ENCODE peak calls at places on chromosomes 4 and X, in nine cellular contexts. One of them, this sample, is unnamed.

GRCh38 chr4:37989398-37990260 is 29.4 kb downstream of the PTTG2 start:
- DNase-seq in cardiac muscle cell: no peak
- DNase-seq in stomach: no peak
- DNase-seq in tibial artery: no peak
- DNase-seq in fibroblast of mammary gland: no peak
- DNase-seq in foreskin fibroblast: no peak
- DNase-seq in brain microvascular endothelial cell: no peak
- DNase-seq in neural progenitor cell: no peak
- DNase-seq in IMR-90: no peak
- DNase-seq in this sample: no peak

GRCh38 chr4:77619408-77619807 is 13.8 kb downstream of the CXCL13 start:
- DNase-seq in stomach: peak
- DNase-seq in neural progenitor cell: no peak
- DNase-seq in IMR-90: no peak
- DNase-seq in foreskin fibroblast: no peak
- DNase-seq in cardiac muscle cell: peak
- DNase-seq in brain microvascular endothelial cell: no peak
- DNase-seq in fibroblast of mammary gland: no peak
- DNase-seq in tibial artery: no peak
- DNase-seq in this sample: no peak

GRCh38 chrX:133985164-133986007 is at the start of gene GPC3:
- DNase-seq in stomach: peak
- DNase-seq in fibroblast of mammary gland: peak
- DNase-seq in tibial artery: no peak
- DNase-seq in brain microvascular endothelial cell: no peak
- DNase-seq in IMR-90: peak
- DNase-seq in foreskin fibroblast: no peak
- DNase-seq in neural progenitor cell: peak
- DNase-seq in cardiac muscle cell: peak
- DNase-seq in this sample: no peak

GRCh38 chr4:1509366-1509765 is 103.1 kb upstream of the NKX1-1 start:
- DNase-seq in neural progenitor cell: no peak
- DNase-seq in tibial artery: no peak
- DNase-seq in fibroblast of mammary gland: no peak
- DNase-seq in brain microvascular endothelial cell: no peak
- DNase-seq in foreskin fibroblast: no peak
- DNase-seq in IMR-90: no peak
- DNase-seq in cardiac muscle cell: no peak
- DNase-seq in stomach: no peak
- DNase-seq in this sample: no peak

GRCh38 chr4:155930330-155930729 is 23.3 kb downstream of the CTSO start:
- DNase-seq in stomach: no peak
- DNase-seq in IMR-90: no peak
- DNase-seq in brain microvascular endothelial cell: no peak
- DNase-seq in fibroblast of mammary gland: no peak
- DNase-seq in foreskin fibroblast: no peak
- DNase-seq in cardiac muscle cell: no peak
- DNase-seq in neural progenitor cell: no peak
- DNase-seq in tibial artery: no peak
- DNase-seq in this sample: no peak

GRCh38 chr4:141538001-141538400 is 98.4 kb upstream of the IL15 start:
- DNase-seq in foreskin fibroblast: no peak
- DNase-seq in stomach: no peak
- DNase-seq in neural progenitor cell: no peak
- DNase-seq in brain microvascular endothelial cell: no peak
- DNase-seq in fibroblast of mammary gland: no peak
- DNase-seq in IMR-90: no peak
- DNase-seq in tibial artery: no peak
- DNase-seq in cardiac muscle cell: no peak
- DNase-seq in this sample: no peak

GRCh38 chr4:142414336-142414945 is 431.7 kb downstream of the INPP4B start:
- DNase-seq in neural progenitor cell: no peak
- DNase-seq in brain microvascular endothelial cell: no peak
- DNase-seq in stomach: no peak
- DNase-seq in IMR-90: no peak
- DNase-seq in fibroblast of mammary gland: no peak
- DNase-seq in tibial artery: no peak
- DNase-seq in foreskin fibroblast: no peak
- DNase-seq in cardiac muscle cell: no peak
- DNase-seq in this sample: no peak

GRCh38 chr4:38226170-38226569 is 266.0 kb downstream of the PTTG2 start:
- DNase-seq in neural progenitor cell: no peak
- DNase-seq in tibial artery: no peak
- DNase-seq in cardiac muscle cell: no peak
- DNase-seq in stomach: no peak
- DNase-seq in brain microvascular endothelial cell: no peak
- DNase-seq in IMR-90: no peak
- DNase-seq in foreskin fibroblast: no peak
- DNase-seq in fibroblast of mammary gland: no peak
- DNase-seq in this sample: no peak

GRCh38 chrX:45517090-45517973 is 316.7 kb upstream of the DIPK2B start:
- DNase-seq in fibroblast of mammary gland: peak
- DNase-seq in tibial artery: no peak
- DNase-seq in IMR-90: peak
- DNase-seq in stomach: no peak
- DNase-seq in foreskin fibroblast: peak
- DNase-seq in neural progenitor cell: no peak
- DNase-seq in brain microvascular endothelial cell: peak
- DNase-seq in cardiac muscle cell: peak
- DNase-seq in this sample: no peak

GRCh38 chr4:139506774-139507173 is 49.2 kb downstream of the SETD7 start:
- DNase-seq in cardiac muscle cell: no peak
- DNase-seq in IMR-90: no peak
- DNase-seq in brain microvascular endothelial cell: no peak
- DNase-seq in foreskin fibroblast: no peak
- DNase-seq in tibial artery: no peak
- DNase-seq in stomach: no peak
- DNase-seq in fibroblast of mammary gland: no peak
- DNase-seq in neural progenitor cell: no peak
- DNase-seq in this sample: no peak

GRCh38 chr4:136650541-136651277 is 881.6 kb downstream of the PCDH18 start:
- DNase-seq in stomach: peak
- DNase-seq in cardiac muscle cell: peak
- DNase-seq in IMR-90: peak
- DNase-seq in brain microvascular endothelial cell: peak
- DNase-seq in fibroblast of mammary gland: peak
- DNase-seq in neural progenitor cell: no peak
- DNase-seq in tibial artery: no peak
- DNase-seq in foreskin fibroblast: peak
- DNase-seq in this sample: peak

GRCh38 chr4:85423414-85423813 is 51.5 kb upstream of the ARHGAP24 start:
- DNase-seq in stomach: no peak
- DNase-seq in tibial artery: no peak
- DNase-seq in brain microvascular endothelial cell: no peak
- DNase-seq in foreskin fibroblast: no peak
- DNase-seq in fibroblast of mammary gland: peak
- DNase-seq in cardiac muscle cell: no peak
- DNase-seq in IMR-90: no peak
- DNase-seq in neural progenitor cell: no peak
- DNase-seq in this sample: no peak

GRCh38 chrX:146433771-146434170 is 375.8 kb upstream of the CXorf51B start:
- DNase-seq in neural progenitor cell: no peak
- DNase-seq in fibroblast of mammary gland: no peak
- DNase-seq in brain microvascular endothelial cell: no peak
- DNase-seq in stomach: no peak
- DNase-seq in cardiac muscle cell: no peak
- DNase-seq in tibial artery: no peak
- DNase-seq in IMR-90: no peak
- DNase-seq in foreskin fibroblast: no peak
- DNase-seq in this sample: no peak

GRCh38 chr4:37675587-37676290 is 10.4 kb downstream of the RELL1 start:
- DNase-seq in fibroblast of mammary gland: no peak
- DNase-seq in stomach: peak
- DNase-seq in brain microvascular endothelial cell: no peak
- DNase-seq in tibial artery: no peak
- DNase-seq in cardiac muscle cell: no peak
- DNase-seq in neural progenitor cell: no peak
- DNase-seq in IMR-90: no peak
- DNase-seq in foreskin fibroblast: no peak
- DNase-seq in this sample: peak

GRCh38 chrX:71282514-71283408 is 674 bp upstream of the NONO start:
- DNase-seq in cardiac muscle cell: no peak
- DNase-seq in stomach: no peak
- DNase-seq in foreskin fibroblast: no peak
- DNase-seq in IMR-90: peak
- DNase-seq in brain microvascular endothelial cell: peak
- DNase-seq in neural progenitor cell: peak
- DNase-seq in fibroblast of mammary gland: peak
- DNase-seq in tibial artery: no peak
- DNase-seq in this sample: peak

DNA sequence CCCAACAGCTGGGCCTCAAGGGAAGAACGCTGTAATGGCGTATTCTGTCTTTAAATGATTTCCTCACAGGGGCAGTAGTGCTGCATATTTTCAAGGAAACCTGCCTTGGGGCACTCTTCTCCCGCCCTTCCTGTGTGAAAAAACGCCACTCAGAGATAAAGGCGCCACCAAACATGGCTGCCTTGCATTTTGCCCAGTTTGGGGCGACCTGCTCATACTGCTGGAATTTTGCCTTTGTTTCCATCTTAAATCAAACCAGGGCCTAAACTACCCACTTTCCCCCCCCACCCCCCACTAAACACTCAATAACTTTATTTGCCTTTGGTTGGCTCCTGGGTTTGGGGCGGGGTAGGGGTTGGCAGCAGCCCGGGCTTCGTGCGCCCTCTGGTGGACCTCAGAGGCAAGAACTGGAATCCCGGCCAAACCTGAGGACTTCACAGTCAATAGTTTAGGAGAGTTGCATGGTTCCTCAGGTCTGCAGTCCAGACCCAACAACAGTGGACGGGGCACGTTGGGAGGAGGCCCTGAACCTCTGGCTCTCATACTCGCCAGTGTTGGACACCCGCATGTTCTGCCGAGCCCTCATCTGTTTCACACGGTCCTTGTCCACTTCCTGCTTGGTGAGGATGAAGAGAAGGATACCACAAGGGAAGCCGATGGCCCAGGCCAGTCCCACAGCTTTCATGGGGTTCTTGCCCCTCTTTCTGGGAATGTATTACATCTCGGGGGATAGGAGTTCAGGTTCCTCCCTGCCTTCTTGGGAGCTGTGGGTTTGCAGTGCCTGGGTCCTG is 220.1 kb upstream of the STK26 start:
- DNase-seq in IMR-90: peak
- DNase-seq in stomach: peak
- DNase-seq in foreskin fibroblast: no peak
- DNase-seq in cardiac muscle cell: no peak
- DNase-seq in fibroblast of mammary gland: peak
- DNase-seq in brain microvascular endothelial cell: no peak
- DNase-seq in neural progenitor cell: no peak
- DNase-seq in tibial artery: no peak
- DNase-seq in this sample: no peak
- H3K4me3 ChIP-seq in IMR-90: peak
- H3K4me3 ChIP-seq in stomach: no peak
- H3K4me3 ChIP-seq in foreskin fibroblast: no peak
- H3K4me3 ChIP-seq in cardiac muscle cell: no peak
- H3K4me3 ChIP-seq in fibroblast of mammary gland: peak
- H3K4me3 ChIP-seq in brain microvascular endothelial cell: peak
- H3K4me3 ChIP-seq in neural progenitor cell: no peak
- H3K4me3 ChIP-seq in tibial artery: no peak
- H3K4me3 ChIP-seq in this sample: peak

GRCh38 chrX:40272141-40272540 is 174.4 kb upstream of the BCOR start:
- DNase-seq in IMR-90: no peak
- DNase-seq in neural progenitor cell: no peak
- DNase-seq in cardiac muscle cell: no peak
- DNase-seq in brain microvascular endothelial cell: no peak
- DNase-seq in fibroblast of mammary gland: no peak
- DNase-seq in tibial artery: no peak
- DNase-seq in stomach: no peak
- DNase-seq in foreskin fibroblast: no peak
- DNase-seq in this sample: no peak
- TF ChIP-seq CTCF in IMR-90: no peak
- TF ChIP-seq CTCF in neural progenitor cell: no peak
- TF ChIP-seq CTCF in cardiac muscle cell: no peak
- TF ChIP-seq CTCF in brain microvascular endothelial cell: no peak
- TF ChIP-seq CTCF in fibroblast of mammary gland: no peak
- TF ChIP-seq CTCF in tibial artery: no peak
- TF ChIP-seq CTCF in stomach: no peak
- TF ChIP-seq CTCF in foreskin fibroblast: no peak
- TF ChIP-seq CTCF in this sample: no peak

DNA sequence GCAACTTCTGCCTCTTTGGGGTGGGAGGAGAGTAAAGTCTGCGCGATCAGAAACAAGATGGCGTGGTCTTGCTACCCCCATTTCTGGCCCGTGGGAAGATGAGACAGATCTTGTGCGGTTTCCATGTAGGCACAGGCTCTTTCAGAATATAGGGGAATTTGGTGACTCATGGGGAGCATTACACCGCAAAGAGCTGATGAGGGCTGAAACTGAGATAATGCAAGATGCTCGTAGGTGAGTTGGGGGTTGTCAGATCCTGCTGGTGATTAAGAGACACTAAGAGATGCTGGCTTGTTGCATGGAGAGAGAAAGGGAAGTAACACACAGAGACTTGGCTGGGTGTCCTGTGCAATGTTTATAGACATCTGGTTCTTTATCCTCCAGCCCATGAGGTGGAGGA is 1.5 kb downstream of the EVC start:
- DNase-seq in neural progenitor cell: no peak
- DNase-seq in tibial artery: no peak
- DNase-seq in cardiac muscle cell: peak
- DNase-seq in brain microvascular endothelial cell: peak
- DNase-seq in stomach: no peak
- DNase-seq in IMR-90: peak
- DNase-seq in foreskin fibroblast: peak
- DNase-seq in fibroblast of mammary gland: peak
- DNase-seq in this sample: no peak
- H3K4me3 ChIP-seq in neural progenitor cell: no peak
- H3K4me3 ChIP-seq in tibial artery: no peak
- H3K4me3 ChIP-seq in cardiac muscle cell: no peak
- H3K4me3 ChIP-seq in brain microvascular endothelial cell: peak
- H3K4me3 ChIP-seq in stomach: no peak
- H3K4me3 ChIP-seq in IMR-90: peak
- H3K4me3 ChIP-seq in foreskin fibroblast: peak
- H3K4me3 ChIP-seq in fibroblast of mammary gland: peak
- H3K4me3 ChIP-seq in this sample: peak

GRCh38 chr4:87851955-87852354 is 19.2 kb downstream of the MEPE start:
- DNase-seq in stomach: no peak
- DNase-seq in brain microvascular endothelial cell: no peak
- DNase-seq in cardiac muscle cell: no peak
- DNase-seq in tibial artery: no peak
- DNase-seq in neural progenitor cell: no peak
- DNase-seq in IMR-90: no peak
- DNase-seq in foreskin fibroblast: no peak
- DNase-seq in fibroblast of mammary gland: no peak
- DNase-seq in this sample: no peak

GRCh38 chr4:87853891-87854290 is 21.1 kb downstream of the MEPE start:
- DNase-seq in fibroblast of mammary gland: no peak
- DNase-seq in IMR-90: no peak
- DNase-seq in neural progenitor cell: no peak
- DNase-seq in cardiac muscle cell: no peak
- DNase-seq in brain microvascular endothelial cell: no peak
- DNase-seq in stomach: no peak
- DNase-seq in tibial artery: no peak
- DNase-seq in foreskin fibroblast: no peak
- DNase-seq in this sample: no peak

GRCh38 chr4:87851332-87851731 is 18.6 kb downstream of the MEPE start:
- DNase-seq in stomach: no peak
- DNase-seq in foreskin fibroblast: no peak
- DNase-seq in tibial artery: peak
- DNase-seq in neural progenitor cell: no peak
- DNase-seq in brain microvascular endothelial cell: no peak
- DNase-seq in fibroblast of mammary gland: no peak
- DNase-seq in cardiac muscle cell: no peak
- DNase-seq in IMR-90: no peak
- DNase-seq in this sample: no peak

GRCh38 chr4:87855540-87855939 is 22.8 kb downstream of the MEPE start:
- DNase-seq in stomach: no peak
- DNase-seq in fibroblast of mammary gland: no peak
- DNase-seq in cardiac muscle cell: no peak
- DNase-seq in brain microvascular endothelial cell: no peak
- DNase-seq in IMR-90: no peak
- DNase-seq in tibial artery: no peak
- DNase-seq in foreskin fibroblast: no peak
- DNase-seq in neural progenitor cell: no peak
- DNase-seq in this sample: no peak

GRCh38 chr4:87853108-87853507 is 20.3 kb downstream of the MEPE start:
- DNase-seq in cardiac muscle cell: peak
- DNase-seq in tibial artery: no peak
- DNase-seq in fibroblast of mammary gland: peak
- DNase-seq in stomach: no peak
- DNase-seq in foreskin fibroblast: no peak
- DNase-seq in neural progenitor cell: peak
- DNase-seq in brain microvascular endothelial cell: peak
- DNase-seq in IMR-90: peak
- DNase-seq in this sample: no peak
- TF ChIP-seq CTCF in cardiac muscle cell: peak
- TF ChIP-seq CTCF in tibial artery: peak
- TF ChIP-seq CTCF in fibroblast of mammary gland: peak
- TF ChIP-seq CTCF in stomach: peak
- TF ChIP-seq CTCF in foreskin fibroblast: peak
- TF ChIP-seq CTCF in neural progenitor cell: peak
- TF ChIP-seq CTCF in brain microvascular endothelial cell: peak
- TF ChIP-seq CTCF in IMR-90: peak
- TF ChIP-seq CTCF in this sample: peak